ENCODE peak calls at places on chromosomes 5 and 9, in eight cellular contexts. V is adrenal gland, X is gastrocnemius medialis, R is thyroid gland, S is uterus, C is ovary, I is heart left ventricle, J is breast epithelium. A is an unnamed sample. For H3K4me1 and H3K27me3, the result is how much of the 10 kb centered on the place peaks cover.

GRCh38 chr9:21141427-21141882 is at the start of gene IFNW1:
- DNase-seq in V (no peak), X (no peak), R (no peak), S (no peak), C (no peak), I (no peak), J (no peak), A (no peak)

GRCh38 chr9:112029921-112030444 is 133.4 kb downstream of the UGCG start:
- DNase-seq in V (no peak), X (no peak), R (no peak), S (no peak), C (no peak), I (no peak), J (no peak), A (no peak)

GRCh38 chr5:119304439-119304838 is 51.4 kb upstream of the TNFAIP8 start:
- DNase-seq in V (no peak), X (no peak), R (no peak), S (no peak), C (no peak), I (no peak), J (no peak), A (no peak)

GRCh38 chr9:109244179-109245132 is 76.4 kb downstream of the EPB41L4B start:
- DNase-seq in V (peak), X (peak), R (peak), S (peak), C (peak), I (peak), J (peak), A (peak)

GRCh38 chr5:80988419-80988925 is 28.3 kb downstream of the RASGRF2 start:
- DNase-seq in V (no peak), X (no peak), R (no peak), S (no peak), C (no peak), I (no peak), J (no peak), A (no peak)

GRCh38 chr5:3345195-3345594 is 250.4 kb upstream of the IRX1 start:
- DNase-seq in V (no peak), X (no peak), R (no peak), S (no peak), C (no peak), I (no peak), J (no peak), A (no peak)

GRCh38 chr5:90201923-90202322 is 207.6 kb downstream of the CETN3 start:
- DNase-seq in V (no peak), X (no peak), R (no peak), S (no peak), C (no peak), I (no peak), J (no peak), A (no peak)

GRCh38 chr9:108207611-108208051 is 648.2 kb downstream of the ACTL7B start:
- DNase-seq in V (no peak), X (no peak), R (no peak), S (no peak), C (no peak), I (no peak), J (no peak), A (no peak)

GRCh38 chr9:73153793-73154227 is 2.1 kb downstream of the ANXA1 start:
- DNase-seq in V (no peak), X (no peak), R (no peak), S (no peak), C (no peak), I (no peak), J (no peak), A (no peak)
- H3K4me1 ChIP-seq in V (under half), X (under half), R (under half), S (under half), C (under half), I (under half), J (under half), A (under half)

GRCh38 chr5:179798771-179799643 is 5.2 kb downstream of the LTC4S start:
- DNase-seq in V (no peak), X (no peak), R (no peak), S (no peak), C (peak), I (no peak), J (no peak), A (no peak)

GRCh38 chr5:179801304-179802206 is 5.1 kb downstream of the MGAT4B start:
- DNase-seq in V (peak), X (peak), R (peak), S (peak), C (peak), I (peak), J (no peak), A (peak)

GRCh38 chr5:179799644-179799973 is 5.8 kb downstream of the LTC4S start:
- DNase-seq in V (no peak), X (no peak), R (no peak), S (no peak), C (no peak), I (no peak), J (no peak), A (no peak)

GRCh38 chr5:179800696-179801201 is 5.9 kb downstream of the MGAT4B start:
- DNase-seq in V (peak), X (peak), R (no peak), S (no peak), C (no peak), I (peak), J (no peak), A (no peak)

DNA sequence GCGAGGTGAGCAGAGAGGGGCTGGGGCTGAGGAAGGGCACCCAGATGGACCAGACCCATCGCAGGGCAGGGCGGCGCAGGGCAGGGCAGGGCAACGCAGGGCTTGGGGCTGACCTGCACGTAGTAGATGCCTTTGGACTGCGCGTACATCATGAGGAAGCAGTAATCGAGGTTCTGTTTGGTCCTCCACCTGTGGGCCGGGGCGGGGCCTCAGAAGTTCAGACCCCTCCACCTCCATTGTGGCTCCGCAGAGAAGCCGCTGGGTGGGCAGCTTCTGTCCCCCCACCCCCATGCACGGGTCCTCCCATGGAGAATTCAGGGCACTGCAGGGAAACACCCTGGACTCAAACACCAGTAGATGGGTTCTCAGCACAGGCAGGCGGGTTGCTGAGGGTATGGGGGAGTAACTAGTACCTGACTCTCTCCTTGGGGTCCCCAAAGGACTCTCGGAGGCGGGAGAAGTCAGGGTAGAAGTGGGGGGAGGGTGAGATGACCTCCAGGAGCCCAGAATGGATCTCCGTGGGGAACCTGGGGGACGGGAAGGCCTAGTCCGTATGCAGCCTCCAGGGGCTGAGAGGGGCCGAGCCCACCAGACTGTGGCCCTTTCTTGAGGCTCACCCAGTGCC is 6.4 kb downstream of the LTC4S start:
- DNase-seq in V (no peak), X (no peak), R (no peak), S (no peak), C (no peak), I (peak), J (no peak), A (no peak)
- TF ChIP-seq POLR2A in V (no peak), X (no peak), R (no peak), S (no peak), C (no peak), I (no peak), J (no peak), A (no peak)

DNA sequence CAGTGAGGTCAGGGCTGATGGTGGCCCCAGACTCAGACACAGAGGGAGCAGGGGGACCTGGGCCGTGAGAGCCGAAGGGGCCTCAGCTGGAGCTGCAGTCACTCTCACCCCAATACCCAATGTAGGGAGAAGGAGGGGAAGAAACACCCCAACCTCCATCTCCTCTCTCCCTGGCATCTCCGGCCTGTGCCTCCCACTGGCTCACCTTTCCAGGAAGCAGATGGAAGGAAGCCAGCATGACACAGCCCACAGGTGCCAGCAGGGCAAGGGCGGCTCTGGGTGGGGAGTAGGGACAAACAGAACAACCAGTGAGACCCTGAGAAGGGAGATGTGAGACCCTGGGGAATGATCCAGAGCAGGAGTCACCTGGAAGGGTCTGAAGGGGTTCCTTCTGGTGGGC is 3.0 kb upstream of the CRB2 start:
- DNase-seq in V (no peak), X (no peak), R (peak), S (no peak), C (no peak), I (no peak), J (no peak), A (no peak)
- H3K27me3 ChIP-seq in V (under half), X (under half), R (under half), S (under half), C (under half), I (under half), J (under half), A (under half)

GRCh38 chr5:220008-220407 is 1.9 kb downstream of the SDHA start:
- DNase-seq in V (no peak), X (no peak), R (no peak), S (no peak), C (no peak), I (no peak), J (no peak), A (no peak)

GRCh38 chr5:218457-219289 is 553 bp downstream of the SDHA start:
- DNase-seq in V (peak), X (peak), R (peak), S (no peak), C (peak), I (peak), J (no peak), A (peak)

GRCh38 chr5:213803-214395 is 4.1 kb downstream of the CCDC127 start:
- DNase-seq in V (no peak), X (no peak), R (no peak), S (no peak), C (no peak), I (no peak), J (no peak), A (no peak)

GRCh38 chr5:219492-219891 is 1.4 kb downstream of the SDHA start:
- DNase-seq in V (peak), X (no peak), R (no peak), S (no peak), C (no peak), I (no peak), J (no peak), A (no peak)

GRCh38 chr5:217860-218456 is at the start of the genes CCDC127 and SDHA:
- DNase-seq in V (peak), X (peak), R (peak), S (peak), C (peak), I (peak), J (peak), A (peak)
- H3K4me1 ChIP-seq in V (under half), X (under half), R (under half), S (under half), C (under half), I (under half), J (under half), A (under half)

GRCh38 chr5:34038430-34038829 is 4.6 kb downstream of the C1QTNF3 start:
- DNase-seq in V (no peak), X (no peak), R (no peak), S (no peak), C (no peak), I (no peak), J (no peak), A (no peak)
- TF ChIP-seq POLR2A in V (no peak), X (no peak), R (no peak), S (no peak), C (no peak), I (no peak), J (no peak), A (no peak)

GRCh38 chr9:132802121-132802795 is 75.8 kb downstream of the AK8 start:
- DNase-seq in V (no peak), X (no peak), R (no peak), S (no peak), C (no peak), I (no peak), J (no peak), A (no peak)

GRCh38 chr9:132800038-132800648 is 77.9 kb downstream of the AK8 start:
- DNase-seq in V (peak), X (peak), R (peak), S (peak), C (peak), I (peak), J (peak), A (peak)

GRCh38 chr9:132797861-132798659 is 80.0 kb downstream of the AK8 start:
- DNase-seq in V (no peak), X (no peak), R (no peak), S (no peak), C (peak), I (no peak), J (no peak), A (no peak)

GRCh38 chr9:132801659-132802058 is 76.4 kb downstream of the AK8 start:
- DNase-seq in V (no peak), X (no peak), R (no peak), S (no peak), C (no peak), I (no peak), J (no peak), A (no peak)

DNA sequence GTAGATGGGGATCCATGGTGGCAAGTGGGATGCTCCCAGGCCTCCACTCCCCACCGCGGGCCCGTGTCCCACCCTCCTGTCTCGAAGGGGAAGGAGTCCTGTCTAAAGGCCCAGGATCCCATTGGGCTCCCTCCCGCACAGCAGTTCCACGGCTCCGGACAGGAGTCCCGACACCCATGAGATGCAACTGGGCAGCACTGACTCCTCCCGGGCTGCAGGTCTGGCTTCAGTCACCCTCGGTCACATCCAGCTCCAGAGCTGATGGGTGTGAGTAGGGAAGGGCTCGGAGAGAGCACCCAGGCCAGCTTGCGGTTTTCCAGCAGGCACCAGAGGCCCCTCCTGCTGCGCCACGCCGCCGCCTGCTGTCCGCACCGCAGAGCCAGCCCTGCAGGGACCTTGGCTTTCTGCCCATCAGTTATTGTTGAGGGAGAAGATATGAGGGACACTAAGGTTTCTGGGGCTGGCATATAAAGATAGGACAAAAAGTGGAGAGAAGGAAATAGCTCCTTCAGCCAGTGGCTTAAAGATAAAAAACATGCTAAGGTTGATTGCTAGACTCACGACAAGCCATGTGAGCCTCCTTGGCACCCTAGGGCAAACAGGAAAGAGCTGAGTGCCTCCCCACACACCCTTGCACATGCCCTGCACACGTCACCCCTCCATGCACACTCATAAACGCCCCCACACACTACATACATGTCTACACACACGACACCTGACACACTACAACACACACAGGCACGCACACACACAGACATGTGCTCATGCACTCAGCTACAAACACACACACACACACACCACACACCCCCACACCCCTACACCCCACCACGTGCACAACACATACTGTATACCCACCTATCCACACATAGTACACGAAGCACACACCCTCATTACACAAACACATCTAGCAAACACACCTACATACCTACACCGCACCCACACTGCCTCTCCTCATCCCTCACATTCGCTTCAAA is 79.0 kb downstream of the AK8 start:
- DNase-seq in V (peak), X (no peak), R (no peak), S (no peak), C (peak), I (no peak), J (no peak), A (no peak)
- H3K27me3 ChIP-seq in V (under half), X (under half), R (under half), S (under half), C (under half), I (under half), J (under half), A (under half)

GRCh38 chr5:142314606-142315005 is 10.2 kb downstream of the SPRY4 start:
- DNase-seq in V (no peak), X (no peak), R (no peak), S (no peak), C (no peak), I (no peak), J (no peak), A (no peak)

GRCh38 chr5:142316681-142317080 is 8.1 kb downstream of the SPRY4 start:
- DNase-seq in V (no peak), X (no peak), R (no peak), S (no peak), C (no peak), I (no peak), J (no peak), A (no peak)

GRCh38 chr5:142315231-142315900 is 9.5 kb downstream of the SPRY4 start:
- DNase-seq in V (no peak), X (no peak), R (no peak), S (no peak), C (no peak), I (no peak), J (no peak), A (no peak)

GRCh38 chr5:142317173-142317572 is 7.6 kb downstream of the SPRY4 start:
- DNase-seq in V (no peak), X (no peak), R (no peak), S (no peak), C (no peak), I (no peak), J (no peak), A (no peak)

DNA sequence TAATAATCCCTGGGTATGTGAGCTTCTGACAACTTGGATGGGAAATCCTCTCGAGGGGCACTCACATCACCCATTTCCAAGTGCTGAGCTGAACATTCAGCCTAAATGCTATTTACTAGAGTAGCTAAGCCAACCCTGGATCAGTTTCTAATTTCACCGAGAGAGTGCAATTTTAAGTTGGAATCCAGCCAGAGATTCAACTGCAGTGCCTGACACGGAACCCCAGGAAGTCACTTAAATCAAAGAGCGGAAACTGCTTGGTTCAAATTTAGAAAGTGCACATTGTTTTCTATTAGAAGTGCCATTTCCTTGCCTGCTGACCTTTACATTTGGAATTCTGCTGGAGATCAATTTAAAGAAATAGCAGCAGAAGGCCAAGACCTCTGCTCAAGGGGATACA is 8.8 kb downstream of the SPRY4 start:
- DNase-seq in V (no peak), X (no peak), R (peak), S (no peak), C (no peak), I (no peak), J (no peak), A (no peak)
- H3K4me1 ChIP-seq in V (half or more), X (under half), R (under half), S (under half), C (under half), I (half or more), J (under half), A (under half)

GRCh38 chr9:12774861-12775367 is at the start of gene LURAP1L:
- DNase-seq in V (peak), X (peak), R (peak), S (peak), C (peak), I (peak), J (peak), A (peak)
- TF ChIP-seq POLR2A in V (peak), X (peak), R (peak), S (no peak), C (no peak), I (peak), J (peak), A (peak)

A was measured in body of pancreas.